ENCODE peak calls at places on chromosome 14, in seven cellular contexts. X is NCI-H345, O is kidney tubule cell, Z is transverse colon, U is C1 segment of cervical spinal cord, I is hypothalamus, L is mesenchymal stem cell. M is an unnamed sample.

GRCh38 chr14:49687942-49688700 is at the start of gene POLE2:
- DNase-seq in X (peak), O (peak), Z (peak), U (peak), I (peak), L (peak), M (peak)

GRCh38 chr14:88765130-88765529 is 27.6 kb downstream of the EML5 start:
- DNase-seq in X (no peak), O (peak), Z (no peak), U (no peak), I (no peak), L (no peak), M (no peak)

GRCh38 chr14:61502459-61503093 is 181.2 kb downstream of the PRKCH start:
- DNase-seq in X (no peak), O (peak), Z (no peak), U (no peak), I (no peak), L (no peak), M (no peak)

GRCh38 chr14:89228921-89229639 is 188.0 kb downstream of the FOXN3 start:
- DNase-seq in X (no peak), O (no peak), Z (no peak), U (no peak), I (no peak), L (no peak), M (no peak)

GRCh38 chr14:65502676-65503124 is 90.2 kb downstream of the FUT8 start:
- DNase-seq in X (peak), O (peak), Z (no peak), U (no peak), I (no peak), L (peak), M (no peak)

GRCh38 chr14:103802353-103802752 is 45.0 kb downstream of the PPP1R13B start:
- DNase-seq in X (no peak), O (no peak), Z (no peak), U (no peak), I (no peak), L (no peak), M (no peak)

GRCh38 chr14:85798852-85799251 is 268.9 kb downstream of the FLRT2 start:
- DNase-seq in X (no peak), O (no peak), Z (no peak), U (no peak), I (no peak), L (no peak), M (no peak)

GRCh38 chr14:71362920-71363584 is 455.8 kb downstream of the PCNX1 start:
- DNase-seq in X (no peak), O (peak), Z (no peak), U (no peak), I (no peak), L (peak), M (no peak)

GRCh38 chr14:92958373-92959188 is 35.6 kb downstream of the CHGA start:
- DNase-seq in X (peak), O (no peak), Z (no peak), U (peak), I (no peak), L (no peak), M (peak)

GRCh38 chr14:53850714-53851296 is 105.8 kb downstream of the BMP4 start:
- DNase-seq in X (no peak), O (peak), Z (no peak), U (no peak), I (no peak), L (peak), M (no peak)

GRCh38 chr14:55062517-55063351 is 11.3 kb downstream of the MAPK1IP1L start:
- DNase-seq in X (no peak), O (no peak), Z (no peak), U (no peak), I (no peak), L (no peak), M (no peak)

GRCh38 chr14:64110832-64111231 is 183.3 kb downstream of the ESR2 start:
- DNase-seq in X (no peak), O (peak), Z (no peak), U (no peak), I (no peak), L (no peak), M (no peak)

M was measured in substantia nigra.